ENCODE peak calls at places on chromosome 20, in seven cellular contexts. One of them, this sample, is unnamed.

GRCh38 chr20:51616060-51616459 is 73.5 kb upstream of the NFATC2 start:
- DNase-seq in neuronal stem cell: no peak
- DNase-seq in H9: no peak
- DNase-seq in IMR-90: no peak
- DNase-seq in trophoblast cell: no peak
- DNase-seq in mesenchymal stem cell: no peak
- DNase-seq in H1: no peak
- DNase-seq in this sample: peak; percentile 48

GRCh38 chr20:56245761-56246160 is 2.8 kb upstream of the MC3R start:
- DNase-seq in H1: no peak
- DNase-seq in IMR-90: no peak
- DNase-seq in mesenchymal stem cell: no peak
- DNase-seq in neuronal stem cell: no peak
- DNase-seq in H9: no peak
- DNase-seq in trophoblast cell: peak; percentile 15
- DNase-seq in this sample: peak; percentile 11

GRCh38 chr20:50165687-50166554 is 12.4 kb upstream of the PEDS1 start:
- DNase-seq in neuronal stem cell: peak; percentile 75
- DNase-seq in IMR-90: peak; percentile 100
- DNase-seq in H9: peak; percentile 97
- DNase-seq in trophoblast cell: peak; percentile 100
- DNase-seq in H1: peak; percentile 91
- DNase-seq in mesenchymal stem cell: peak; percentile 100
- DNase-seq in this sample: peak; percentile 100

GRCh38 chr20:20492521-20493334 is 124.8 kb downstream of the INSM1 start:
- DNase-seq in neuronal stem cell: peak; percentile 86
- DNase-seq in IMR-90: no peak
- DNase-seq in mesenchymal stem cell: no peak
- DNase-seq in H1: no peak
- DNase-seq in H9: no peak
- DNase-seq in trophoblast cell: peak; percentile 82
- DNase-seq in this sample: peak; percentile 67

GRCh38 chr20:57198359-57199072 is 67.9 kb downstream of the BMP7 start:
- DNase-seq in trophoblast cell: no peak
- DNase-seq in mesenchymal stem cell: peak; percentile 11
- DNase-seq in IMR-90: no peak
- DNase-seq in H1: no peak
- DNase-seq in H9: no peak
- DNase-seq in neuronal stem cell: peak; percentile 39
- DNase-seq in this sample: no peak

GRCh38 chr20:717271-717670 is 41.7 kb upstream of the SCRT2 start:
- DNase-seq in H1: no peak
- DNase-seq in trophoblast cell: no peak
- DNase-seq in mesenchymal stem cell: no peak
- DNase-seq in neuronal stem cell: no peak
- DNase-seq in IMR-90: no peak
- DNase-seq in H9: no peak
- DNase-seq in this sample: no peak

GRCh38 chr20:41167118-41167470 is 29.8 kb downstream of the PLCG1 start:
- DNase-seq in trophoblast cell: no peak
- DNase-seq in IMR-90: no peak
- DNase-seq in H9: no peak
- DNase-seq in H1: no peak
- DNase-seq in neuronal stem cell: no peak
- DNase-seq in mesenchymal stem cell: no peak
- DNase-seq in this sample: no peak

GRCh38 chr20:49888341-49889244 is 26.7 kb downstream of the SPATA2 start:
- DNase-seq in trophoblast cell: peak; percentile 78
- DNase-seq in neuronal stem cell: peak; percentile 81
- DNase-seq in H1: peak; percentile 76
- DNase-seq in H9: peak; percentile 89
- DNase-seq in IMR-90: peak; percentile 56
- DNase-seq in mesenchymal stem cell: peak; percentile 62
- DNase-seq in this sample: peak; percentile 89

GRCh38 chr20:54221996-54222890 is 14.4 kb downstream of the PFDN4 start:
- DNase-seq in neuronal stem cell: no peak
- DNase-seq in trophoblast cell: no peak
- DNase-seq in IMR-90: no peak
- DNase-seq in H9: no peak
- DNase-seq in H1: no peak
- DNase-seq in mesenchymal stem cell: no peak
- DNase-seq in this sample: peak; percentile 26

GRCh38 chr20:2693286-2693995 is 861 bp downstream of the EBF4 start:
- DNase-seq in H9: peak; percentile 50
- DNase-seq in neuronal stem cell: no peak
- DNase-seq in H1: no peak
- DNase-seq in trophoblast cell: peak; percentile 39
- DNase-seq in mesenchymal stem cell: peak; percentile 30
- DNase-seq in IMR-90: no peak
- DNase-seq in this sample: peak; percentile 40

GRCh38 chr20:20821496-20822260 is 109.2 kb upstream of the RALGAPA2 start:
- DNase-seq in trophoblast cell: peak; percentile 78
- DNase-seq in H9: peak; percentile 78
- DNase-seq in IMR-90: no peak
- DNase-seq in H1: no peak
- DNase-seq in mesenchymal stem cell: no peak
- DNase-seq in neuronal stem cell: no peak
- DNase-seq in this sample: peak; percentile 94

GRCh38 chr20:50395258-50395729 is 114.9 kb upstream of the PTPN1 start:
- DNase-seq in mesenchymal stem cell: peak; percentile 38
- DNase-seq in trophoblast cell: no peak
- DNase-seq in neuronal stem cell: no peak
- DNase-seq in IMR-90: peak; percentile 34
- DNase-seq in H9: no peak
- DNase-seq in H1: no peak
- DNase-seq in this sample: no peak

GRCh38 chr20:31883829-31884228 is 13.4 kb downstream of the TTLL9 start:
- DNase-seq in IMR-90: no peak
- DNase-seq in neuronal stem cell: no peak
- DNase-seq in H9: no peak
- DNase-seq in mesenchymal stem cell: no peak
- DNase-seq in H1: no peak
- DNase-seq in trophoblast cell: peak; percentile 22
- DNase-seq in this sample: no peak

GRCh38 chr20:31881945-31882344 is 11.5 kb downstream of the TTLL9 start:
- DNase-seq in neuronal stem cell: no peak
- DNase-seq in H1: no peak
- DNase-seq in IMR-90: no peak
- DNase-seq in mesenchymal stem cell: no peak
- DNase-seq in trophoblast cell: no peak
- DNase-seq in H9: no peak
- DNase-seq in this sample: no peak

GRCh38 chr20:31877684-31878083 is 7.2 kb downstream of the TTLL9 start:
- DNase-seq in mesenchymal stem cell: no peak
- DNase-seq in trophoblast cell: no peak
- DNase-seq in neuronal stem cell: no peak
- DNase-seq in H9: no peak
- DNase-seq in IMR-90: no peak
- DNase-seq in H1: no peak
- DNase-seq in this sample: no peak

DNA sequence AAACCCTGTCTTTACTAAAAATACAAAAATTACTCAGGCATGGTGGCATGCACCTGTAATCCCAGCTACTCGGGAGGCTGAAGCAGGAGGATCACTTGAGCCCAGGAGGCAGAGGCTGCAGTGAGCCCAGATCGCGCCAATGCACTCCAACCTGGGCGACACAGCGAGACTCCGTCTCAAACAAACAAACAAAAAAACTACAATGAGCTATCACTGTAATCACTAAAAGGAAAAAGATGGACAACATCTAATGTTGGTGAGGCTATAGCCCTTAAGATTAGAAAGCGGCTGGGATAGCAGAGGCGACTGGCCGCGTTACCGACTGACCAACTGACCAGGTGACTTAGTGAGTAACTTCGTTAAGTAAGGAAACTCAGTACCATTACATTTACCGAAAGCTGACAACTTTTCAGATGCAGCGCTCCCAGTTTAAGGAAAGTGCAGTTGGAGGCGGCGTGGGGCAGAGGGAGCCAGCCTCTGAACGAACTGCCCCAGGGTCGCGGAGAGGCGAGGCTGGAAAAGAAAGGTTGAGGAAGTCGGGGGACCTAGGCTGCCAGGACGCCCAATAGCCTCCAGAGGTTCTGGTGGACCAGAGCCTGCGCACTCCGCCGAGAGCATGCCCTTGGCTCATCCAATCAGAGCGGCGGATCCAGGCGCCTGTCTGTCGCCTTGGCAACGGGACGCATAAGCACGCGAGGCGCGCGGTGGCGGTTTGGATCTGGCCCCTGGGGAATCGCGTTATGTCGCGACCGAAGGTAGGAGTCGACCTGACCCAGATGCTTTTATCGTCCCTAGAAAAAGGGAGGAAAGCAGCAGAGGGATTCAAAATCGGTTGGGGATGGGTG is 8.9 kb downstream of the TTLL9 start:
- DNase-seq in mesenchymal stem cell: peak; percentile 99
- DNase-seq in H1: peak; percentile 91
- DNase-seq in trophoblast cell: peak; percentile 95
- DNase-seq in IMR-90: peak; percentile 92
- DNase-seq in neuronal stem cell: peak; percentile 92
- DNase-seq in H9: peak; percentile 99
- DNase-seq in this sample: peak; percentile 99
- H3K23ac ChIP-seq in mesenchymal stem cell: no peak overlapping the region
- H3K23ac ChIP-seq in H1: no peak overlapping the region
- H3K23ac ChIP-seq in trophoblast cell: no peak overlapping the region
- H3K23ac ChIP-seq in IMR-90: no peak overlapping the region
- H3K23ac ChIP-seq in neuronal stem cell: peak overlapping the region; percentile 46
- H3K23ac ChIP-seq in H9: no peak overlapping the region
- H3K23ac ChIP-seq in this sample: no peak overlapping the region

DNA sequence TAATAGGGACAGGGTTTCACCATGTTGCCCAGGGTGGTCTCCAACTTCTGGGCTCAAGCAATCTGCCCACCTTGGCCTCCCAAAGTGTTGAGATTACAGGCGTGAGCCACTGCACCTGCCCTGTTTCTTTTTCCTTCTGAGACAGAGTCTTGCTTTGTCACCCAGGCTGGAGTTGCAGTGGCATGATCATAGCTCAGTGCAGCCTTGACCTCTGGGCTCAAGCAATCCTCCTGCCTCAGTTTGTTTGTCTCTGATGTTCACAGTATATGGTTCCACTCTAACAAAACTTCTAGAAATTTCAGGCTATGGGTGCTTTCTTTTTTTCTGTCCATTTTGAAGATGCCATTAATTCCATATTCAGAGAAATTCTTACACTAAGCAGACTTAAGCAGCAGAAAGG is 33.1 kb downstream of the NDRG3 start:
- DNase-seq in mesenchymal stem cell: no peak
- DNase-seq in neuronal stem cell: no peak
- DNase-seq in H9: no peak
- DNase-seq in IMR-90: no peak
- DNase-seq in trophoblast cell: no peak
- DNase-seq in H1: no peak
- DNase-seq in this sample: no peak
- H3K23ac ChIP-seq in mesenchymal stem cell: no peak overlapping the region
- H3K23ac ChIP-seq in neuronal stem cell: no peak overlapping the region
- H3K23ac ChIP-seq in H9: no peak overlapping the region
- H3K23ac ChIP-seq in IMR-90: no peak overlapping the region
- H3K23ac ChIP-seq in trophoblast cell: no peak overlapping the region
- H3K23ac ChIP-seq in H1: no peak overlapping the region
- H3K23ac ChIP-seq in this sample: no peak overlapping the region

DNA sequence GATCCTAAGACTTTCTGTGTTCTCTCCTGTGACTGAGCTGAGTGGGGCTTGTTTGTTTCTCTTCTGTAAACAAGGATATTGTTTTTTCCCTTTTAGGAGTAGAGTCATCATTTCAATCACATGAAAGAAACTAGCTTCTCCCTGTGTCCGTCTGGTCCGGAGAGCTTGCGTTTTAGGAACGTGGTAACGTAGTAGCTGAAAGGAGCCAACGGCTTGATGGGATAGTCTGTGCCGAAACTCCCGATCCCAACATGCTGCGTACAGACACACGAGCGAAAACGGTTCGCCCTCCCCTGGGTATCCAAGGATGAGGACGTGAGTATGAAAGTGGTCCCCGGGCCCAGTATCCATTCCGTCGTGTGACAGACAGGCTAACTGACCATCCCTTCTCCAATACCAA is 146.5 kb downstream of the ZMYND8 start:
- DNase-seq in trophoblast cell: no peak
- DNase-seq in mesenchymal stem cell: no peak
- DNase-seq in H9: no peak
- DNase-seq in IMR-90: no peak
- DNase-seq in neuronal stem cell: no peak
- DNase-seq in H1: no peak
- DNase-seq in this sample: no peak
- H3K23ac ChIP-seq in trophoblast cell: no peak overlapping the region
- H3K23ac ChIP-seq in mesenchymal stem cell: no peak overlapping the region
- H3K23ac ChIP-seq in H9: no peak overlapping the region
- H3K23ac ChIP-seq in IMR-90: peak overlapping the region; percentile 33
- H3K23ac ChIP-seq in neuronal stem cell: no peak overlapping the region
- H3K23ac ChIP-seq in H1: no peak overlapping the region
- H3K23ac ChIP-seq in this sample: no peak overlapping the region

GRCh38 chr20:13839421-13840092 is 54.7 kb downstream of the NDUFAF5 start:
- DNase-seq in trophoblast cell: no peak
- DNase-seq in neuronal stem cell: no peak
- DNase-seq in H9: no peak
- DNase-seq in IMR-90: peak; percentile 41
- DNase-seq in H1: no peak
- DNase-seq in mesenchymal stem cell: no peak
- DNase-seq in this sample: no peak

GRCh38 chr20:13841206-13841605 is 56.4 kb downstream of the NDUFAF5 start:
- DNase-seq in neuronal stem cell: no peak
- DNase-seq in IMR-90: no peak
- DNase-seq in trophoblast cell: no peak
- DNase-seq in mesenchymal stem cell: no peak
- DNase-seq in H9: no peak
- DNase-seq in H1: no peak
- DNase-seq in this sample: no peak

GRCh38 chr20:13844296-13844695 is 59.5 kb downstream of the NDUFAF5 start:
- DNase-seq in H1: no peak
- DNase-seq in IMR-90: no peak
- DNase-seq in mesenchymal stem cell: no peak
- DNase-seq in trophoblast cell: no peak
- DNase-seq in neuronal stem cell: no peak
- DNase-seq in H9: no peak
- DNase-seq in this sample: no peak

GRCh38 chr20:13838664-13839063 is 53.8 kb downstream of the NDUFAF5 start:
- DNase-seq in neuronal stem cell: no peak
- DNase-seq in IMR-90: no peak
- DNase-seq in mesenchymal stem cell: no peak
- DNase-seq in trophoblast cell: no peak
- DNase-seq in H9: no peak
- DNase-seq in H1: no peak
- DNase-seq in this sample: no peak

GRCh38 chr20:13840093-13840465 is 55.3 kb downstream of the NDUFAF5 start:
- DNase-seq in H9: no peak
- DNase-seq in mesenchymal stem cell: no peak
- DNase-seq in IMR-90: no peak
- DNase-seq in H1: no peak
- DNase-seq in trophoblast cell: no peak
- DNase-seq in neuronal stem cell: no peak
- DNase-seq in this sample: no peak
- H3K23ac ChIP-seq in H9: no peak overlapping the region
- H3K23ac ChIP-seq in mesenchymal stem cell: no peak overlapping the region
- H3K23ac ChIP-seq in IMR-90: no peak overlapping the region
- H3K23ac ChIP-seq in H1: no peak overlapping the region
- H3K23ac ChIP-seq in trophoblast cell: no peak overlapping the region
- H3K23ac ChIP-seq in neuronal stem cell: no peak overlapping the region
- H3K23ac ChIP-seq in this sample: no peak overlapping the region

DNA sequence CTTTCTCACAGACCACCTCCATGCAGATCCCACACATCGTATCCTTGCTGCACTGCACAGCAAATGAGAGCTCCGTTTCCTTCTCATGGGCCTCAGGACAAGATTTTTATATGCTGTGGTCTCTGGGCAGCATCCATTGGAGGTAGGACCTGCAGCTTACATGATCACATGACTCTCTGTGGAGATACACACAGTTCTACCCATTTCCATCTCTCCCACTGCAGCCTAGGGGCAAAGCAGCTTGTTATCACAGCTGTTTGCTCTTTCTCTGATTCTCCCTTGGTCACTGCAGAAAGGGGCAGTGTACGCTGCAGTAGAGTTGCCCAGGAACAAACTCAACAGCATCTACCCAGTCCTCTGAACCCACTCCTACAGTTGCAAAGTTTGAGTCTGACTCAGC is 48.9 kb downstream of the ZNF334 start:
- DNase-seq in neuronal stem cell: no peak
- DNase-seq in trophoblast cell: no peak
- DNase-seq in H9: no peak
- DNase-seq in H1: no peak
- DNase-seq in mesenchymal stem cell: no peak
- DNase-seq in IMR-90: no peak
- DNase-seq in this sample: no peak
- H3K23ac ChIP-seq in neuronal stem cell: no peak overlapping the region
- H3K23ac ChIP-seq in trophoblast cell: no peak overlapping the region
- H3K23ac ChIP-seq in H9: no peak overlapping the region
- H3K23ac ChIP-seq in H1: no peak overlapping the region
- H3K23ac ChIP-seq in mesenchymal stem cell: no peak overlapping the region
- H3K23ac ChIP-seq in IMR-90: no peak overlapping the region
- H3K23ac ChIP-seq in this sample: no peak overlapping the region